ENCODE peak calls at places on chromosomes 2 and 18, in nine cellular contexts. One of them, this sample, is unnamed.

GRCh38 chr2:5070257-5070656 is 621.9 kb upstream of the SOX11 start:
- DNase-seq in thyroid gland: peak; percentile 9
- DNase-seq in breast epithelium: no peak
- DNase-seq in kidney: no peak
- DNase-seq in small intestine: no peak
- DNase-seq in fibroblast of lung: no peak
- DNase-seq in heart right ventricle: no peak
- DNase-seq in right cardiac atrium: no peak
- DNase-seq in K562: no peak
- DNase-seq in this sample: no peak

GRCh38 chr2:1867141-1867540 is 122.8 kb upstream of the PXDN start:
- DNase-seq in right cardiac atrium: no peak
- DNase-seq in K562: no peak
- DNase-seq in breast epithelium: no peak
- DNase-seq in small intestine: no peak
- DNase-seq in kidney: no peak
- DNase-seq in heart right ventricle: no peak
- DNase-seq in fibroblast of lung: no peak
- DNase-seq in thyroid gland: peak; percentile 42
- DNase-seq in this sample: no peak

GRCh38 chr2:121717529-121717928 is 19.1 kb downstream of the NIFK start:
- DNase-seq in breast epithelium: no peak
- DNase-seq in thyroid gland: no peak
- DNase-seq in heart right ventricle: no peak
- DNase-seq in kidney: no peak
- DNase-seq in right cardiac atrium: no peak
- DNase-seq in K562: no peak
- DNase-seq in fibroblast of lung: no peak
- DNase-seq in small intestine: no peak
- DNase-seq in this sample: no peak

GRCh38 chr18:39647627-39648502 is 2082.3 kb upstream of the CELF4 start:
- DNase-seq in heart right ventricle: no peak
- DNase-seq in small intestine: no peak
- DNase-seq in fibroblast of lung: peak; percentile 93
- DNase-seq in breast epithelium: no peak
- DNase-seq in thyroid gland: peak; percentile 17
- DNase-seq in K562: no peak
- DNase-seq in kidney: no peak
- DNase-seq in right cardiac atrium: no peak
- DNase-seq in this sample: no peak

GRCh38 chr2:224586127-224586702 is 1.1 kb upstream of the CUL3 start:
- DNase-seq in kidney: no peak
- DNase-seq in small intestine: no peak
- DNase-seq in thyroid gland: no peak
- DNase-seq in breast epithelium: no peak
- DNase-seq in heart right ventricle: no peak
- DNase-seq in fibroblast of lung: no peak
- DNase-seq in K562: no peak
- DNase-seq in right cardiac atrium: no peak
- DNase-seq in this sample: no peak

GRCh38 chr2:228023619-228024018 is 152.2 kb downstream of the DAW1 start:
- DNase-seq in kidney: no peak
- DNase-seq in heart right ventricle: no peak
- DNase-seq in small intestine: no peak
- DNase-seq in K562: no peak
- DNase-seq in right cardiac atrium: no peak
- DNase-seq in breast epithelium: no peak
- DNase-seq in thyroid gland: no peak
- DNase-seq in fibroblast of lung: no peak
- DNase-seq in this sample: no peak

GRCh38 chr2:10097352-10098148 is 17.3 kb upstream of the CYS1 start:
- DNase-seq in kidney: peak; percentile 85
- DNase-seq in small intestine: peak; percentile 78
- DNase-seq in heart right ventricle: peak; percentile 69
- DNase-seq in right cardiac atrium: peak; percentile 87
- DNase-seq in K562: peak; percentile 87
- DNase-seq in breast epithelium: no peak
- DNase-seq in fibroblast of lung: peak; percentile 51
- DNase-seq in thyroid gland: peak; percentile 63
- DNase-seq in this sample: no peak

GRCh38 chr2:233519787-233520611 is 46.6 kb downstream of the USP40 start:
- DNase-seq in breast epithelium: no peak
- DNase-seq in fibroblast of lung: no peak
- DNase-seq in K562: no peak
- DNase-seq in right cardiac atrium: no peak
- DNase-seq in kidney: no peak
- DNase-seq in heart right ventricle: no peak
- DNase-seq in thyroid gland: no peak
- DNase-seq in small intestine: peak; percentile 36
- DNase-seq in this sample: no peak

GRCh38 chr2:119236796-119237195 is 13.2 kb downstream of the STEAP3 start:
- DNase-seq in thyroid gland: no peak
- DNase-seq in heart right ventricle: no peak
- DNase-seq in kidney: no peak
- DNase-seq in K562: no peak
- DNase-seq in small intestine: no peak
- DNase-seq in breast epithelium: no peak
- DNase-seq in fibroblast of lung: no peak
- DNase-seq in right cardiac atrium: no peak
- DNase-seq in this sample: no peak

GRCh38 chr2:119231975-119232665 is 8.5 kb downstream of the STEAP3 start:
- DNase-seq in heart right ventricle: no peak
- DNase-seq in thyroid gland: no peak
- DNase-seq in kidney: no peak
- DNase-seq in small intestine: no peak
- DNase-seq in K562: no peak
- DNase-seq in fibroblast of lung: peak; percentile 76
- DNase-seq in breast epithelium: no peak
- DNase-seq in right cardiac atrium: no peak
- DNase-seq in this sample: no peak

GRCh38 chr2:119233326-119234020 is 9.8 kb downstream of the STEAP3 start:
- DNase-seq in breast epithelium: no peak
- DNase-seq in kidney: no peak
- DNase-seq in small intestine: no peak
- DNase-seq in thyroid gland: no peak
- DNase-seq in fibroblast of lung: peak; percentile 81
- DNase-seq in right cardiac atrium: no peak
- DNase-seq in K562: no peak
- DNase-seq in heart right ventricle: no peak
- DNase-seq in this sample: no peak

GRCh38 chr2:119232666-119232993 is 9.0 kb downstream of the STEAP3 start:
- DNase-seq in thyroid gland: no peak
- DNase-seq in heart right ventricle: no peak
- DNase-seq in fibroblast of lung: no peak
- DNase-seq in kidney: no peak
- DNase-seq in breast epithelium: no peak
- DNase-seq in right cardiac atrium: no peak
- DNase-seq in K562: no peak
- DNase-seq in small intestine: no peak
- DNase-seq in this sample: no peak

GRCh38 chr2:119234021-119235019 is 10.7 kb downstream of the STEAP3 start:
- DNase-seq in thyroid gland: no peak
- DNase-seq in breast epithelium: no peak
- DNase-seq in fibroblast of lung: no peak
- DNase-seq in right cardiac atrium: no peak
- DNase-seq in kidney: no peak
- DNase-seq in small intestine: no peak
- DNase-seq in K562: peak; percentile 45
- DNase-seq in heart right ventricle: no peak
- DNase-seq in this sample: peak; percentile 4
- H3K4me1 ChIP-seq in thyroid gland: no peaks in the 10 kb centered on the region
- H3K4me1 ChIP-seq in breast epithelium: no peaks in the 10 kb centered on the region
- H3K4me1 ChIP-seq in fibroblast of lung: peaks cover 36% of the 10 kb centered on the region
- H3K4me1 ChIP-seq in right cardiac atrium: no peaks in the 10 kb centered on the region
- H3K4me1 ChIP-seq in kidney: no peaks in the 10 kb centered on the region
- H3K4me1 ChIP-seq in small intestine: no peaks in the 10 kb centered on the region
- H3K4me1 ChIP-seq in K562: peaks cover 6% of the 10 kb centered on the region
- H3K4me1 ChIP-seq in heart right ventricle: no peaks in the 10 kb centered on the region
- H3K4me1 ChIP-seq in this sample: no peaks in the 10 kb centered on the region

DNA sequence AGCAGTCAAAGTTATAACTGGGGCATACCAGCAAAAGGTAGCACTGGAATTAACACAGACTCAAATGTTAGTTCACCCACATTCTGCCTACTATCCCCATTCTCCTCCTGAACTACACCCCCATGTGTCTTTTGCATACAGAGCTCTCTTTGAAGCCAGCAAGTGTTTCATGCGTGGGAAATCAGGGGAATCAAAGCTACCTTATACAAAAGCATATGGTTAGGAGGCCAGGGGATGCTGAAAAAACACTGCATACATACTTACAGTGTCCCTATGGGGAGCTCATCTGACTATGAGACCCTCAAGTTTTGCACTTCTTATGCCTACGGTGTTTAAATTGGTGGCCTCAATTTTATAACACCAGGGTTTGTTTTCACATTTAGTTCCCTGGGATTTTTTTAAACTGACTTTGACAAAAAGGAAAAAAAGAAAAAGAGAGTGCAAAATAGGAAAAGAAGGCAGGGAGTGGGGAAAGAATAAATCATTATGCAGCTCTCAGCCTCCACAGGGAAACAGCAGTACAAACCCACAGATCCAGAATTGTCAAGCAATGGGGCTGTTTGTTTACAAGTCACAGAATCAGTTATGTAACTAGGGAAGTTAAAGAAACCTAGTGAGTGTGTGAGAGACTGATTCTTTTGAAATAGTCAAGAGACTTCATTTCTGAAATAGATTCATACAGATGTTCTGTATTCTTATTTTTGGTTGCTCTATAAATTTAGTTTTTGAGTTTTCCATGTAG is 20.1 kb upstream of the PPP3R1 start:
- DNase-seq in right cardiac atrium: no peak
- DNase-seq in kidney: no peak
- DNase-seq in fibroblast of lung: no peak
- DNase-seq in heart right ventricle: no peak
- DNase-seq in breast epithelium: no peak
- DNase-seq in small intestine: no peak
- DNase-seq in thyroid gland: no peak
- DNase-seq in K562: no peak
- DNase-seq in this sample: no peak
- H3K27ac ChIP-seq in right cardiac atrium: no peak overlapping the region
- H3K27ac ChIP-seq in kidney: no peak overlapping the region
- H3K27ac ChIP-seq in fibroblast of lung: no peak overlapping the region
- H3K27ac ChIP-seq in heart right ventricle: peak overlapping the region; percentile 7
- H3K27ac ChIP-seq in breast epithelium: no peak overlapping the region
- H3K27ac ChIP-seq in small intestine: no peak overlapping the region
- H3K27ac ChIP-seq in thyroid gland: no peak overlapping the region
- H3K27ac ChIP-seq in K562: no peak overlapping the region
- H3K27ac ChIP-seq in this sample: no peak overlapping the region

GRCh38 chr2:62811086-62811485 is 105.6 kb downstream of the EHBP1 start:
- DNase-seq in small intestine: no peak
- DNase-seq in right cardiac atrium: no peak
- DNase-seq in K562: no peak
- DNase-seq in kidney: no peak
- DNase-seq in heart right ventricle: no peak
- DNase-seq in thyroid gland: no peak
- DNase-seq in fibroblast of lung: no peak
- DNase-seq in breast epithelium: no peak
- DNase-seq in this sample: no peak

GRCh38 chr2:62814132-62814531 is 108.6 kb downstream of the EHBP1 start:
- DNase-seq in small intestine: no peak
- DNase-seq in heart right ventricle: no peak
- DNase-seq in thyroid gland: no peak
- DNase-seq in breast epithelium: no peak
- DNase-seq in fibroblast of lung: peak; percentile 55
- DNase-seq in K562: no peak
- DNase-seq in right cardiac atrium: no peak
- DNase-seq in kidney: no peak
- DNase-seq in this sample: no peak

GRCh38 chr2:62811972-62812371 is 106.5 kb downstream of the EHBP1 start:
- DNase-seq in fibroblast of lung: no peak
- DNase-seq in breast epithelium: no peak
- DNase-seq in kidney: no peak
- DNase-seq in thyroid gland: no peak
- DNase-seq in K562: no peak
- DNase-seq in right cardiac atrium: no peak
- DNase-seq in small intestine: no peak
- DNase-seq in heart right ventricle: no peak
- DNase-seq in this sample: no peak

GRCh38 chr2:62817348-62817747 is 111.8 kb downstream of the EHBP1 start:
- DNase-seq in K562: no peak
- DNase-seq in breast epithelium: no peak
- DNase-seq in thyroid gland: no peak
- DNase-seq in fibroblast of lung: no peak
- DNase-seq in heart right ventricle: no peak
- DNase-seq in small intestine: no peak
- DNase-seq in kidney: no peak
- DNase-seq in right cardiac atrium: no peak
- DNase-seq in this sample: no peak

GRCh38 chr2:62812921-62813825 is 107.7 kb downstream of the EHBP1 start:
- DNase-seq in fibroblast of lung: no peak
- DNase-seq in right cardiac atrium: no peak
- DNase-seq in heart right ventricle: no peak
- DNase-seq in K562: no peak
- DNase-seq in breast epithelium: no peak
- DNase-seq in thyroid gland: no peak
- DNase-seq in kidney: peak; percentile 14
- DNase-seq in small intestine: no peak
- DNase-seq in this sample: no peak
- H3K4me1 ChIP-seq in fibroblast of lung: peaks cover 4% of the 10 kb centered on the region
- H3K4me1 ChIP-seq in right cardiac atrium: peaks cover 3% of the 10 kb centered on the region
- H3K4me1 ChIP-seq in heart right ventricle: no peaks in the 10 kb centered on the region
- H3K4me1 ChIP-seq in K562: no peaks in the 10 kb centered on the region
- H3K4me1 ChIP-seq in breast epithelium: no peaks in the 10 kb centered on the region
- H3K4me1 ChIP-seq in thyroid gland: peaks cover 21% of the 10 kb centered on the region
- H3K4me1 ChIP-seq in kidney: peaks cover 9% of the 10 kb centered on the region
- H3K4me1 ChIP-seq in small intestine: no peaks in the 10 kb centered on the region
- H3K4me1 ChIP-seq in this sample: no peaks in the 10 kb centered on the region

GRCh38 chr2:64643838-64644219 is 9.9 kb downstream of the SERTAD2 start:
- DNase-seq in heart right ventricle: no peak
- DNase-seq in fibroblast of lung: no peak
- DNase-seq in thyroid gland: no peak
- DNase-seq in kidney: no peak
- DNase-seq in breast epithelium: no peak
- DNase-seq in right cardiac atrium: no peak
- DNase-seq in small intestine: no peak
- DNase-seq in K562: no peak
- DNase-seq in this sample: no peak

GRCh38 chr2:64640153-64641044 is 13.3 kb downstream of the SERTAD2 start:
- DNase-seq in breast epithelium: no peak
- DNase-seq in K562: peak; percentile 49
- DNase-seq in heart right ventricle: no peak
- DNase-seq in kidney: no peak
- DNase-seq in thyroid gland: peak; percentile 42
- DNase-seq in small intestine: no peak
- DNase-seq in fibroblast of lung: no peak
- DNase-seq in right cardiac atrium: no peak
- DNase-seq in this sample: no peak

GRCh38 chr2:64644240-64645013 is 9.3 kb downstream of the SERTAD2 start:
- DNase-seq in small intestine: peak; percentile 32
- DNase-seq in breast epithelium: peak; percentile 63
- DNase-seq in heart right ventricle: peak; percentile 76
- DNase-seq in K562: peak; percentile 75
- DNase-seq in fibroblast of lung: peak; percentile 82
- DNase-seq in kidney: peak; percentile 92
- DNase-seq in thyroid gland: peak; percentile 91
- DNase-seq in right cardiac atrium: peak; percentile 91
- DNase-seq in this sample: no peak

GRCh38 chr2:64639691-64640090 is 14.0 kb downstream of the SERTAD2 start:
- DNase-seq in kidney: no peak
- DNase-seq in small intestine: no peak
- DNase-seq in right cardiac atrium: no peak
- DNase-seq in K562: no peak
- DNase-seq in breast epithelium: no peak
- DNase-seq in thyroid gland: no peak
- DNase-seq in fibroblast of lung: no peak
- DNase-seq in heart right ventricle: no peak
- DNase-seq in this sample: no peak

GRCh38 chr2:64641585-64641984 is 12.1 kb downstream of the SERTAD2 start:
- DNase-seq in heart right ventricle: no peak
- DNase-seq in kidney: no peak
- DNase-seq in small intestine: no peak
- DNase-seq in breast epithelium: no peak
- DNase-seq in right cardiac atrium: no peak
- DNase-seq in thyroid gland: peak; percentile 34
- DNase-seq in K562: no peak
- DNase-seq in fibroblast of lung: no peak
- DNase-seq in this sample: no peak
- H3K27ac ChIP-seq in heart right ventricle: no peak overlapping the region
- H3K27ac ChIP-seq in kidney: no peak overlapping the region
- H3K27ac ChIP-seq in small intestine: no peak overlapping the region
- H3K27ac ChIP-seq in breast epithelium: no peak overlapping the region
- H3K27ac ChIP-seq in right cardiac atrium: no peak overlapping the region
- H3K27ac ChIP-seq in thyroid gland: no peak overlapping the region
- H3K27ac ChIP-seq in K562: peak overlapping the region; percentile 71
- H3K27ac ChIP-seq in fibroblast of lung: no peak overlapping the region
- H3K27ac ChIP-seq in this sample: no peak overlapping the region

This sample was measured in CD4-positive, CD25-positive, alpha-beta regulatory T cell.